ENCODE peak calls at places on chromosome 3, in seven cellular contexts. M is A549, L is SK-N-SH, Z is HL-60, W is HCT116, K is GM23338, P is HepG2. U is an unnamed sample.

GRCh38 chr3:134874737-134875413 is 79.8 kb downstream of the EPHB1 start:
- DNase-seq in W (no peak), P (peak; percentile 27), Z (no peak), K (no peak), M (no peak), L (no peak), U (no peak)

GRCh38 chr3:151479452-151479851 is 18.6 kb upstream of the IGSF10 start:
- DNase-seq in M (no peak), W (no peak), Z (no peak), L (no peak), K (no peak), P (no peak), U (no peak)

GRCh38 chr3:43629741-43630140 is 7.9 kb upstream of the ANO10 start:
- DNase-seq in Z (no peak), K (no peak), M (peak; percentile 26), P (no peak), W (no peak), L (no peak), U (no peak)

GRCh38 chr3:99846472-99846871 is 28.8 kb downstream of the CMSS1 start:
- DNase-seq in Z (no peak), K (peak; percentile 52), W (no peak), M (peak; percentile 33), L (no peak), P (peak; percentile 46), U (no peak)

GRCh38 chr3:9730747-9731205 is 759 bp upstream of the BRPF1 start:
- DNase-seq in Z (no peak), L (no peak), K (peak; percentile 96), W (no peak), M (no peak), P (no peak), U (no peak)

GRCh38 chr3:16026753-16027152 is 147.7 kb upstream of the GALNT15 start:
- DNase-seq in M (no peak), P (no peak), Z (no peak), K (no peak), L (no peak), W (no peak), U (no peak)

GRCh38 chr3:66662894-66663293 is 162.1 kb upstream of the LRIG1 start:
- DNase-seq in M (no peak), K (no peak), W (no peak), Z (no peak), P (no peak), L (no peak), U (no peak)

GRCh38 chr3:59885103-59885502 is 835.3 kb upstream of the CFAP20DC start:
- DNase-seq in W (no peak), L (no peak), K (no peak), P (no peak), Z (peak; percentile 26), M (no peak), U (no peak)

GRCh38 chr3:100032262-100032661 is 82.0 kb downstream of the FILIP1L start:
- DNase-seq in L (no peak), M (peak; percentile 11), P (no peak), W (no peak), Z (no peak), K (no peak), U (no peak)

GRCh38 chr3:137191133-137191923 is 233.5 kb downstream of the IL20RB start:
- DNase-seq in W (no peak), M (no peak), Z (no peak), P (no peak), L (no peak), K (no peak), U (no peak)

GRCh38 chr3:63047068-63047467 is 171.9 kb upstream of the CADPS start:
- DNase-seq in Z (no peak), P (no peak), K (peak; percentile 37), L (no peak), M (no peak), W (no peak), U (no peak)

GRCh38 chr3:177875786-177876476 is 660.3 kb upstream of the KCNMB2 start:
- DNase-seq in L (peak; percentile 33), W (no peak), K (no peak), P (no peak), Z (no peak), M (no peak), U (no peak)

GRCh38 chr3:45741742-45742141 is 52.5 kb downstream of the SACM1L start:
- DNase-seq in M (no peak), Z (no peak), K (no peak), W (no peak), P (no peak), L (no peak), U (no peak)

GRCh38 chr3:102290241-102290640 is 144.6 kb upstream of the ZPLD1 start:
- DNase-seq in W (no peak), M (no peak), K (no peak), P (no peak), Z (no peak), L (no peak), U (no peak)

GRCh38 chr3:195097331-195098255 is 173.4 kb downstream of the XXYLT1 start:
- DNase-seq in M (no peak), P (no peak), K (no peak), Z (no peak), W (no peak), L (no peak), U (no peak)

GRCh38 chr3:188266581-188267274 is 112.8 kb downstream of the LPP start:
- DNase-seq in P (no peak), K (no peak), M (no peak), Z (no peak), W (no peak), L (no peak), U (no peak)

GRCh38 chr3:128550471-128551126 is 57.6 kb upstream of the GATA2 start:
- DNase-seq in K (no peak), P (no peak), W (no peak), Z (no peak), M (no peak), L (no peak), U (no peak)

GRCh38 chr3:39166932-39167532 is 13.6 kb upstream of the CSRNP1 start:
- DNase-seq in L (no peak), Z (peak; percentile 82), M (peak; percentile 78), K (no peak), P (no peak), W (no peak), U (no peak)

GRCh38 chr3:72036899-72037298 is 252.0 kb upstream of the PROK2 start:
- DNase-seq in W (no peak), L (no peak), P (no peak), Z (no peak), K (no peak), M (no peak), U (no peak)

GRCh38 chr3:111737712-111738097 is 121.4 kb upstream of the PHLDB2 start:
- DNase-seq in W (no peak), P (peak; percentile 52), Z (no peak), M (peak; percentile 48), L (no peak), K (no peak), U (no peak)

GRCh38 chr3:14537590-14538450 is 2.3 kb downstream of the GRIP2 start:
- DNase-seq in K (no peak), Z (no peak), M (peak; percentile 64), W (peak; percentile 47), P (no peak), L (peak; percentile 75), U (no peak)

GRCh38 chr3:52798376-52798977 is 3.9 kb downstream of the ITIH3 start:
- DNase-seq in K (no peak), L (no peak), P (no peak), W (no peak), M (no peak), Z (no peak), U (no peak)

GRCh38 chr3:16183601-16184270 is 9.3 kb downstream of the GALNT15 start:
- DNase-seq in W (no peak), Z (no peak), K (no peak), M (peak; percentile 38), P (no peak), L (no peak), U (no peak)

GRCh38 chr3:157544501-157545139 is 41.4 kb upstream of the VEPH1 start:
- DNase-seq in P (no peak), W (no peak), M (peak; percentile 3), L (no peak), Z (no peak), K (no peak), U (no peak)

GRCh38 chr3:63900459-63900858 is 11.7 kb downstream of the SCAANT1 start:
- DNase-seq in M (no peak), K (no peak), W (no peak), P (no peak), Z (no peak), L (peak; percentile 58), U (no peak)

GRCh38 chr3:12999147-13000140 is 73.8 kb downstream of the IQSEC1 start:
- DNase-seq in M (no peak), L (no peak), Z (peak; percentile 95), W (peak; percentile 74), K (no peak), P (peak; percentile 92), U (no peak)
- TF ChIP-seq REST in M (no peak), L (no peak), Z (no peak), W (no peak), K (no peak), P (no peak), U (no peak)

DNA sequence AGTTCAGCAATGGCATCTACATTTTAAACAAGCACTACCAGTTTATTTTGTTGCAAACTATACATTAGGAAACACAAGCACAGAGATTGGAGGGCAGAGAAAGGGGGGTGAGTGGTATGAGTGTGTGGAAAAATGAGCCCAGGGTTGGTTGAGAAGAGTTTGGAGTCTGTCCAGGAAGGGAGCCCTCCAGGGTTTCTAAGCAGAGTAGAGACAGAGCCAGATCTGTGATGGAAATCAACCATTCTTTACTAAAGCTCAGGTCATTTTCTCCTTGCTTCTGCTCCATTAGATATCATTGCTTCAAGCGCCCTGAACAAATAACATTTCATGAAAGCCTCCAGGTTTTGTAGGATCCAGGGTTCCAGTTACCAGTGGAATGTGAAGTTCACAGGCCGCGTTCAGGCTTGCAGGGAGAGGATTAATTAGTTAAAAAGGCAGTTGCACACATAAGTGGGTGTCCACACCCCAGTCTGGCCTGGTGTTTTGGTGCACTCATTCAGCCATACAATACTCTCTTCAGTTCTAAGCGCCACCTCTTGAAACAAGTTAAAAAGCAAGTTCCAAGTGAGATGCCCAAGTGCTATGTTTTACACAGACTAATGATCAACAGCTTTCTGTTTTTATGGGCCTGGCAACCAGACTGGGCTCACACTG is 16.5 kb upstream of the BOC start:
- DNase-seq in L (peak; percentile 56), K (no peak), M (no peak), Z (no peak), P (no peak), W (no peak), U (no peak)
- H3K27ac ChIP-seq in L (no peak overlapping the region), K (no peak overlapping the region), M (no peak overlapping the region), Z (no peak overlapping the region), P (no peak overlapping the region), W (no peak overlapping the region), U (no peak overlapping the region)

GRCh38 chr3:65623362-65623761 is 415.4 kb downstream of the MAGI1 start:
- DNase-seq in P (no peak), L (no peak), M (no peak), Z (no peak), W (no peak), K (no peak), U (no peak)
- TF ChIP-seq REST in P (no peak), L (no peak), M (no peak), Z (no peak), W (no peak), K (no peak), U (no peak)

GRCh38 chr3:31775383-31775782 is 205.7 kb downstream of the OSBPL10 start:
- DNase-seq in Z (no peak), L (no peak), W (no peak), K (no peak), M (no peak), P (no peak), U (no peak)
- H3K27ac ChIP-seq in Z (no peak overlapping the region), L (no peak overlapping the region), W (no peak overlapping the region), K (peak overlapping the region; percentile 12), M (no peak overlapping the region), P (no peak overlapping the region), U (no peak overlapping the region)

GRCh38 chr3:107627962-107628542 is 105.3 kb downstream of the BBX start:
- DNase-seq in K (no peak), L (no peak), P (no peak), Z (no peak), M (no peak), W (no peak), U (no peak)
- TF ChIP-seq REST in K (no peak), L (no peak), P (no peak), Z (no peak), M (no peak), W (no peak), U (no peak)